ENCODE peak calls at places on chromosomes 13 and 19, in six cellular contexts. One of them, this sample, is unnamed. For H3K36me3 and H3K4me1, the result is how much of the 10 kb centered on the place peaks cover.

GRCh38 chr13:109182777-109183465 is 553.5 kb downstream of the MYO16 start:
- DNase-seq in tibial nerve: no peak
- DNase-seq in right atrium auricular region: no peak
- DNase-seq in testis: no peak
- DNase-seq in body of pancreas: no peak
- DNase-seq in prostate gland: no peak
- DNase-seq in this sample: no peak

GRCh38 chr19:33638167-33639033 is 16.6 kb downstream of the CHST8 start:
- DNase-seq in tibial nerve: no peak
- DNase-seq in right atrium auricular region: no peak
- DNase-seq in testis: no peak
- DNase-seq in body of pancreas: no peak
- DNase-seq in prostate gland: no peak
- DNase-seq in this sample: no peak

GRCh38 chr13:60009300-60010248 is 154.2 kb downstream of the DIAPH3 start:
- DNase-seq in tibial nerve: no peak
- DNase-seq in right atrium auricular region: no peak
- DNase-seq in testis: no peak
- DNase-seq in body of pancreas: peak
- DNase-seq in prostate gland: peak
- DNase-seq in this sample: no peak

GRCh38 chr13:112897956-112898785 is 70.8 kb upstream of the MCF2L start:
- DNase-seq in tibial nerve: no peak
- DNase-seq in right atrium auricular region: no peak
- DNase-seq in testis: no peak
- DNase-seq in body of pancreas: no peak
- DNase-seq in prostate gland: no peak
- DNase-seq in this sample: no peak

GRCh38 chr13:43780666-43781065 is 6.1 kb downstream of the ENOX1 start:
- DNase-seq in tibial nerve: no peak
- DNase-seq in right atrium auricular region: no peak
- DNase-seq in testis: no peak
- DNase-seq in body of pancreas: no peak
- DNase-seq in prostate gland: no peak
- DNase-seq in this sample: no peak

GRCh38 chr19:32372726-32373613 is 27.6 kb downstream of the ZNF507 start:
- DNase-seq in tibial nerve: no peak
- DNase-seq in right atrium auricular region: no peak
- DNase-seq in testis: no peak
- DNase-seq in body of pancreas: no peak
- DNase-seq in prostate gland: no peak
- DNase-seq in this sample: no peak

GRCh38 chr19:3699071-3699740 is 1.1 kb downstream of the PIP5K1C start:
- DNase-seq in tibial nerve: peak
- DNase-seq in right atrium auricular region: peak
- DNase-seq in testis: peak
- DNase-seq in body of pancreas: peak
- DNase-seq in prostate gland: no peak
- DNase-seq in this sample: peak

GRCh38 chr13:69935043-69935442 is 172.6 kb upstream of the ATXN8OS start:
- DNase-seq in tibial nerve: no peak
- DNase-seq in right atrium auricular region: no peak
- DNase-seq in testis: no peak
- DNase-seq in body of pancreas: no peak
- DNase-seq in prostate gland: no peak
- DNase-seq in this sample: no peak

GRCh38 chr19:53147645-53148044 is 11.2 kb downstream of the ZNF347 start:
- DNase-seq in tibial nerve: no peak
- DNase-seq in right atrium auricular region: no peak
- DNase-seq in testis: no peak
- DNase-seq in body of pancreas: no peak
- DNase-seq in prostate gland: no peak
- DNase-seq in this sample: no peak

GRCh38 chr13:52405767-52406494 is at the start of gene THSD1:
- DNase-seq in tibial nerve: peak
- DNase-seq in right atrium auricular region: peak
- DNase-seq in testis: no peak
- DNase-seq in body of pancreas: peak
- DNase-seq in prostate gland: peak
- DNase-seq in this sample: peak

GRCh38 chr13:73335938-73336337 is 277.1 kb downstream of the KLF5 start:
- DNase-seq in tibial nerve: no peak
- DNase-seq in right atrium auricular region: no peak
- DNase-seq in testis: no peak
- DNase-seq in body of pancreas: no peak
- DNase-seq in prostate gland: no peak
- DNase-seq in this sample: no peak

GRCh38 chr19:55986487-55986886 is at the start of gene NLRP5:
- DNase-seq in tibial nerve: no peak
- DNase-seq in right atrium auricular region: no peak
- DNase-seq in testis: no peak
- DNase-seq in body of pancreas: no peak
- DNase-seq in prostate gland: no peak
- DNase-seq in this sample: no peak

GRCh38 chr19:6663236-6664187 is 6.4 kb downstream of the TNFSF14 start:
- DNase-seq in tibial nerve: no peak
- DNase-seq in right atrium auricular region: no peak
- DNase-seq in testis: no peak
- DNase-seq in body of pancreas: no peak
- DNase-seq in prostate gland: no peak
- DNase-seq in this sample: no peak

GRCh38 chr19:10767726-10768125 is 49.8 kb downstream of the DNM2 start:
- DNase-seq in tibial nerve: no peak
- DNase-seq in right atrium auricular region: no peak
- DNase-seq in testis: no peak
- DNase-seq in body of pancreas: no peak
- DNase-seq in prostate gland: no peak
- DNase-seq in this sample: no peak

GRCh38 chr19:10769533-10770491 is 51.9 kb downstream of the DNM2 start:
- DNase-seq in tibial nerve: peak
- DNase-seq in right atrium auricular region: peak
- DNase-seq in testis: peak
- DNase-seq in body of pancreas: peak
- DNase-seq in prostate gland: no peak
- DNase-seq in this sample: peak

GRCh38 chr19:10768936-10769335 is 51.1 kb downstream of the DNM2 start:
- DNase-seq in tibial nerve: no peak
- DNase-seq in right atrium auricular region: no peak
- DNase-seq in testis: no peak
- DNase-seq in body of pancreas: no peak
- DNase-seq in prostate gland: no peak
- DNase-seq in this sample: no peak

GRCh38 chr19:10766681-10767201 is 48.9 kb downstream of the DNM2 start:
- DNase-seq in tibial nerve: no peak
- DNase-seq in right atrium auricular region: no peak
- DNase-seq in testis: peak
- DNase-seq in body of pancreas: peak
- DNase-seq in prostate gland: no peak
- DNase-seq in this sample: peak

DNA sequence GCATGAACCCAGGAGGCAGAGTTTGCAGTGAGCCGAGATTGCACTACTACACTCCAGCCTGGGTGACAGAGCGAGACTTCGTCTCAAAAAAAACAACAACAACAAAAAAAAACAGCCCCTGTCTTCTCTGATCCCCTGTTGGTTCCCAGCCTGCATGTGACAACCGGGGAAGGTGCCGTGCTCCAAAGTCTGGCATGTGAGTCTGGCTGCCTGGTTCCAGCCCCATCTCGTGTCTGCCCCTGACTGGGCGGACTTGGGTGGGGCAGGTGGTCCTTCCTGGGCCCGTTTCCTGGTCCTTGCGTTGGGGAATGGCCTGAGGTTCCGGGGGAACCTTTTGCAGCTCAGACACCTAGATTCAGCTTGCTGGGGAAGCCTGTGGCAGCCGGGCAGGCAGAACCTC is 50.5 kb downstream of the DNM2 start:
- DNase-seq in tibial nerve: no peak
- DNase-seq in right atrium auricular region: no peak
- DNase-seq in testis: no peak
- DNase-seq in body of pancreas: no peak
- DNase-seq in prostate gland: no peak
- DNase-seq in this sample: no peak
- H3K36me3 ChIP-seq in tibial nerve: under half
- H3K36me3 ChIP-seq in right atrium auricular region: under half
- H3K36me3 ChIP-seq in testis: under half
- H3K36me3 ChIP-seq in body of pancreas: under half
- H3K36me3 ChIP-seq in prostate gland: under half
- H3K36me3 ChIP-seq in this sample: under half

GRCh38 chr19:38673030-38673429 is 25.6 kb downstream of the ACTN4 start:
- DNase-seq in tibial nerve: no peak
- DNase-seq in right atrium auricular region: no peak
- DNase-seq in testis: no peak
- DNase-seq in body of pancreas: no peak
- DNase-seq in prostate gland: no peak
- DNase-seq in this sample: no peak
- H3K4me1 ChIP-seq in tibial nerve: half or more
- H3K4me1 ChIP-seq in right atrium auricular region: under half
- H3K4me1 ChIP-seq in testis: under half
- H3K4me1 ChIP-seq in body of pancreas: half or more
- H3K4me1 ChIP-seq in prostate gland: under half
- H3K4me1 ChIP-seq in this sample: half or more

GRCh38 chr13:98299243-98299953 is 122.3 kb upstream of the RNF113B start:
- DNase-seq in tibial nerve: no peak
- DNase-seq in right atrium auricular region: no peak
- DNase-seq in testis: no peak
- DNase-seq in body of pancreas: no peak
- DNase-seq in prostate gland: no peak
- DNase-seq in this sample: no peak
- H3K4me3 ChIP-seq in tibial nerve: no peak
- H3K4me3 ChIP-seq in right atrium auricular region: no peak
- H3K4me3 ChIP-seq in testis: no peak
- H3K4me3 ChIP-seq in body of pancreas: no peak
- H3K4me3 ChIP-seq in prostate gland: no peak
- H3K4me3 ChIP-seq in this sample: no peak

GRCh38 chr19:10830941-10831779 is 4.9 kb downstream of the TMED1 start:
- DNase-seq in tibial nerve: no peak
- DNase-seq in right atrium auricular region: no peak
- DNase-seq in testis: no peak
- DNase-seq in body of pancreas: no peak
- DNase-seq in prostate gland: no peak
- DNase-seq in this sample: peak

GRCh38 chr19:10826846-10827245 is 9.2 kb downstream of the TMED1 start:
- DNase-seq in tibial nerve: no peak
- DNase-seq in right atrium auricular region: no peak
- DNase-seq in testis: no peak
- DNase-seq in body of pancreas: no peak
- DNase-seq in prostate gland: no peak
- DNase-seq in this sample: no peak

GRCh38 chr19:10829967-10830366 is 6.0 kb downstream of the TMED1 start:
- DNase-seq in tibial nerve: no peak
- DNase-seq in right atrium auricular region: no peak
- DNase-seq in testis: no peak
- DNase-seq in body of pancreas: no peak
- DNase-seq in prostate gland: no peak
- DNase-seq in this sample: no peak

GRCh38 chr19:10830370-10830769 is 5.6 kb downstream of the TMED1 start:
- DNase-seq in tibial nerve: no peak
- DNase-seq in right atrium auricular region: no peak
- DNase-seq in testis: no peak
- DNase-seq in body of pancreas: no peak
- DNase-seq in prostate gland: no peak
- DNase-seq in this sample: no peak

DNA sequence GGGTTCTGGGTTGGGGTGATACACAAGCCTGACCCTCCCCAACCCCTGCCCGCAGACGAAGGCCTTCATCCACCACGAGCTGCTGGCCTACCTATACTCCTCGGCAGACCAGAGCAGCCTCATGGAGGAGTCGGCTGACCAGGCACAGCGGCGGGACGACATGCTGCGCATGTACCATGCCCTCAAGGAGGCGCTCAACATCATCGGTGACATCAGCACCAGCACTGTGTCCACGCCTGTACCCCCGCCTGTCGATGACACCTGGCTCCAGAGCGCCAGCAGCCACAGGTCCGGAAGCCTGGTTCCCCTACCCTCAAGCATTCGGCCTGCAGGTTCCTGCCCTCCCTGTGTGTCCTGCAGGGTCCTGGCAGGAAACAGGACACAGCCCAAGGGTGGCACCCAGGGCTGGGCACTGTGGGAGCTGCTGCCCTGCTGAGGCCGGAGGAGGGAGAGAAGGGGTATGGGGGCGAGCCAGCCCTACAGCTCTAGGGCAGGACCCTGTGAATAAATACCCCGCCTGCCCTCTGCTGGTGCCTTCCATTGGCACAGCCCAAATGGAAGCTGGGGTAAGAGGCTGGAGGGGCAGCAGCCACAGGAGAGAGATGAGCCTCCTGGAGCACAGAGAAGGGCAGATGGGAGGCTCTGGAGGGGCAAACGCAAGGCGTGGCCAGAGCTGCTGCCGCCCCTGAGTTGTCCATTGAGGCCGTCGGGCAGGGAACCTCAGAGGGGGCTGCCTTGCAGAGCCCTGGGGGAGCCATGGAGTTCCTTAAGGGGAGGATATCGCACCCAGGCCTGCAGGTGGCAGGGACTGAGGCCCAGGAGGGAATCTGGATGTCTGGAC is 6.8 kb downstream of the TMED1 start:
- DNase-seq in tibial nerve: no peak
- DNase-seq in right atrium auricular region: no peak
- DNase-seq in testis: peak
- DNase-seq in body of pancreas: no peak
- DNase-seq in prostate gland: no peak
- DNase-seq in this sample: peak
- H3K36me3 ChIP-seq in tibial nerve: under half
- H3K36me3 ChIP-seq in right atrium auricular region: half or more
- H3K36me3 ChIP-seq in testis: under half
- H3K36me3 ChIP-seq in body of pancreas: under half
- H3K36me3 ChIP-seq in prostate gland: under half
- H3K36me3 ChIP-seq in this sample: half or more

DNA sequence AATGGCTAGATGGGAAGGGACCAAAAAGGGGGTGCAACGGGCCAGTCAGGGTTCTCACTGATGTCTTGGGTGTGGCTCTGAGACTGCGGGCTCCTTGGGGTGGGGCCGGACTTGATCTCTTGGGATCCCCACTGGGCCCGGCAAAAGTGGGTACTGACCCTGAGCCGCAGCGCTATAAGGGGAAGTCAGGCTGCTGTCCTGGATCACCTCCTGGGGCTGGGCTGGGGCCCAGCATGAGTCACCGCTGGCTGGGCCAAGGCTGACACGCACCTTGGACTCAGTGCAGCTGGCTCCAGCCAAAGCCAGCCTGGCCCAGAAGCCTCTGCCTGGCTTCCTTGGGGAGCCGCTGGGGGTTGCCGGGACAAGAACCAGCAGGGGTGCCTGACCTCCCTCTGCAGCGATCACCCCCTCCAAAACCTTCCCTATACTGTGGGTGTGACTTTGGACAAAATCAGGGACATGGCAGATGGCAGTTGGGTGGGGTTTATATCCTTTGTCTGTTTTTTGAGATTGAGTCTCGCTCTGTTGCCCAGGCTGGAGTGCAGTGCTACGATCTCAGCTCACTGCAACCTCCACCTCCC is 614 bp upstream of the IQCN start:
- DNase-seq in tibial nerve: peak
- DNase-seq in right atrium auricular region: peak
- DNase-seq in testis: peak
- DNase-seq in body of pancreas: peak
- DNase-seq in prostate gland: peak
- DNase-seq in this sample: peak
- H3K4me1 ChIP-seq in tibial nerve: half or more
- H3K4me1 ChIP-seq in right atrium auricular region: under half
- H3K4me1 ChIP-seq in testis: under half
- H3K4me1 ChIP-seq in body of pancreas: half or more
- H3K4me1 ChIP-seq in prostate gland: under half
- H3K4me1 ChIP-seq in this sample: under half

This sample was measured in adrenal gland.